ENCODE peak calls at places on chromosomes 12 and 14, in five cellular contexts. L is cardiac fibroblast; W is HFF-Myc; F is CD8-positive, alpha-beta T cell; M is astrocyte of the spinal cord. S is an unnamed sample.

GRCh38 chr12:10182662-10183061 is 3.8 kb downstream of the TMEM52B start:
- DNase-seq in M (peak), L (peak), W (no peak), F (no peak), S (peak)

GRCh38 chr12:75177997-75178396 is 31.6 kb downstream of the KCNC2 start:
- DNase-seq in M (peak), W (peak), F (no peak), L (peak), S (peak)

GRCh38 chr14:96754845-96755184 is 42.4 kb upstream of the VRK1 start:
- DNase-seq in L (no peak), M (no peak), W (peak), F (no peak), S (no peak)

GRCh38 chr12:62299617-62300016 is 39.4 kb downstream of the USP15 start:
- DNase-seq in W (no peak), L (no peak), F (no peak), M (no peak), S (no peak)

GRCh38 chr12:48770756-48771155 is 18.1 kb downstream of the ADCY6 start:
- DNase-seq in W (no peak), M (no peak), L (no peak), F (no peak), S (no peak)

GRCh38 chr14:104876251-104876699 is 11.2 kb downstream of the CEP170B start:
- DNase-seq in M (no peak), F (peak), L (peak), W (no peak), S (no peak)

GRCh38 chr12:127559349-127560040 is 707.5 kb upstream of the TMEM132C start:
- DNase-seq in F (peak), W (peak), L (peak), M (peak), S (peak)

GRCh38 chr14:92653162-92653651 is 95.2 kb downstream of the LGMN start:
- DNase-seq in W (no peak), F (no peak), M (no peak), L (no peak), S (no peak)

GRCh38 chr14:58755026-58755929 is 117.5 kb downstream of the DACT1 start:
- DNase-seq in W (no peak), M (no peak), F (no peak), L (peak), S (no peak)

GRCh38 chr12:75717902-75718301 is 206.5 kb upstream of the KRR1 start:
- DNase-seq in W (no peak), M (no peak), L (no peak), F (no peak), S (no peak)

GRCh38 chr14:67641902-67642749 is 22.4 kb downstream of the ARG2 start:
- DNase-seq in L (no peak), F (no peak), M (no peak), W (no peak), S (no peak)

GRCh38 chr12:93990832-93991748 is 157.3 kb upstream of the PLXNC1 start:
- DNase-seq in W (no peak), F (no peak), L (peak), M (peak), S (no peak)

GRCh38 chr12:50222275-50222783 is 55.2 kb upstream of the CERS5 start:
- DNase-seq in W (peak), L (peak), M (peak), F (no peak), S (peak)

GRCh38 chr12:8697476-8698131 is at the start of gene RIMKLB:
- DNase-seq in L (peak), M (peak), F (peak), W (no peak), S (no peak)

GRCh38 chr12:92784356-92784755 is 81.6 kb downstream of the PLEKHG7 start:
- DNase-seq in F (no peak), W (peak), L (no peak), M (peak), S (no peak)

DNA sequence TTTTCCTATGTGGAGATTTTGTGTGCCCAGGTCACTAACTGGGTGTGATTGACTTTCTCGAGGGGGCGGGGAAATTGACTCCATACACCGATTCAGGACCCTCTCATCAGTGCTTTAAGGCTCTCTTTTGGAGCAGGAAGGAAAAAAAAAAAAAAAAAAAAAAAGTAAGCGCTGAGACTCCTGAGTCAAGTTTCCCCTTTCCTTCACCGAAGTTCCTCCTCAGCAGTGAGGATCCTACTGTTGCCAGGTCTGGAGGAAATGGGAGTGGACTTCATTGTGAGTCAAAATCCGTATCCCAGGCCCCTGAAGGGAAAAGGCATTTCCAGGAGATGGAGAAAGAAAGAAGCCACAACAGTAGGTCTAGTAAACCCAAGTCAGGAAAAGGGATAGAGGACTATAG is 1.4 kb downstream of the PPFIBP1 start:
- DNase-seq in F (no peak), L (peak), M (peak), W (no peak), S (peak)
- H3K4me3 ChIP-seq in F (no peak), L (peak), M (peak), W (peak), S (peak)

DNA sequence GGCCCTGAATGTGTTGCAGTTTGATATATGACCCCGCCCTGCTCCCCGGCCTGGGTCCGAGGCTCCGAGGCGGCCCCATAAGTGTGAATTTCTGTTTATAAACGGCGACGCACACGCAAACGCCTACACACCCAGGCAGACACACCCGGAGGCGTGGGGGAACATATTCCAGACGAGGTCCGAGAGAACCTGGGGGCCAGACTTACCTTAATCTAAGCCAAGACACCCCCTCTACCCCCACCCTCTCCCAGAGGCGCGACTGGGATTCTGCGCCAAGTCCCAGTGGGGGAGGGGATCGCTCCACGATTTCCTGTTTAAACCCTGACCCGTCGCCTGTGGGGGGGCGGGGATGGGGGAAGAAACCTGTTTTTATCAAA is 9.6 kb upstream of the HOXC6 start:
- DNase-seq in W (no peak), F (no peak), M (no peak), L (no peak), S (no peak)
- H3K4me3 ChIP-seq in W (peak), F (no peak), M (peak), L (no peak), S (peak)

GRCh38 chr12:47704719-47705118 is 1.1 kb downstream of the RPAP3 start:
- DNase-seq in M (no peak), L (no peak), W (no peak), F (no peak), S (no peak)
- H3K4me3 ChIP-seq in M (peak), L (peak), W (peak), F (peak), S (peak)

DNA sequence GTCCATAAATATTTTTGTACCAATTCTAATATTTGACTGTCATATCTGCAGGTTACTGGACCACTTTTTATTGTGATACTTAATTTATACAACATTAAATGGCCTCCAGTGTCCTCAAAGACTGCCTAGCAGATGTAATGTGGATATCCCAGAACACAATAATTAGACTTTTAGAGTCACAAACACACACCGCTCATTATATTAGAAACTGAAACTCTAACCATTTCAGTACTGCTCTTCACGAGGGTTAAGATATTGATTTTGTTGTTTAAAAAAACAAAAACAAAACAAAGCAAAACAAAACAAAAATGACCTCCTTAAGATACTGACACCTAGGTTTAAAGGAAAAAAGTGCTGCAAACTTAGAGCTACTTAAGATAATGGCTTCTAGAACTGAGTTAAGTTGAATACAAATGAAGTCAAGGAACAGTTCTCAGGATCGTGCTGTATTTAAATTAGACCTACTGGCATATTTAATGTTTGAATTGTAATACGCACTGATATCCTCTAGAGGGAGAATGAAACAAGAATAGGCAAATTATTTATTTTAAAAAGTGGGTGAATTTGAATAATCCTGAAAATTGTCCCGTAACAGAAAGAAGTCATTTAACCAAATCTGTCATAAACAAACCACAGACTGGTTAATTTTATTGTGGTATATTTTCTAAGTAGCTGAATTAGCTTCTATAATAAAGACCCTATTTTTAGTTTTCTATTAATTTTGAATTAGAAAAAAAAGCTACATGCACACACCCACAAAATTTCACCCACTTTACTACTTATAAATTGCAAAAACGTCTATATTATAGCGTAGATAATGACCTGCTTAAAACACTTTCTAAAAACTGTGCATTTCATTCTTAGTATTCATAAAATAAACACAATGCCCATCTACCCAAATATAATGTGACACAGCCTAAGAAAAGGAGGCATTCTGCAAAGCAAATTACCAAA is 395.2 kb upstream of the DCN start:
- DNase-seq in F (no peak), L (peak), W (peak), M (peak), S (no peak)
- H3K4me3 ChIP-seq in F (peak), L (peak), W (no peak), M (no peak), S (peak)

GRCh38 chr14:49623941-49624806 is 3.6 kb downstream of the MGAT2 start:
- DNase-seq in L (peak), M (no peak), F (no peak), W (no peak), S (no peak)

GRCh38 chr14:49622022-49622607 is 1.5 kb downstream of the MGAT2 start:
- DNase-seq in W (no peak), L (no peak), F (no peak), M (no peak), S (no peak)

GRCh38 chr14:49621114-49621881 is 699 bp downstream of the MGAT2 start:
- DNase-seq in L (peak), M (no peak), F (peak), W (no peak), S (no peak)

GRCh38 chr14:49620182-49621113 is at the start of the genes MGAT2 and RPL36AL:
- DNase-seq in M (peak), W (peak), L (peak), F (peak), S (peak)

DNA sequence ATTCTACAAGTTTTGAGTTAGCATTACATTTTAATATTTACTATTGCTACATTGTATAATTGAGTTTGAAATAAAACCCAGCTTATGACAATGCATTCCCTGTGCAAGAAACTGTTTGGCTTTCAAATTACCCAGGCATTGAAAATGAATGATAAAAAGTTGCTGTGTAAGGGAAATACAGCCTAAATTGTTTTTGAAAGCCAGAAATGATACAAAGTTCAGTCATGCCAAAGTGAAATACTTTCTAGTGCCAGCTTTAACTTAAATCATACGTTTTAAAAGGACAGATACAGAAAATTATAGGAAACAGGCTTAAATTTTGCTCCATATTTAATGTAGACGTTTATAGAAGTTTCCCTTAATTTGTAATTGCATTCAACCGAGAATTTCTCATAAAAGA is 2.8 kb downstream of the MGAT2 start:
- DNase-seq in M (no peak), L (no peak), W (no peak), F (no peak), S (no peak)
- H3K4me3 ChIP-seq in M (no peak), L (no peak), W (peak), F (no peak), S (peak)

GRCh38 chr14:69880851-69881250 is 1.6 kb downstream of the SMOC1 start:
- DNase-seq in F (no peak), M (no peak), W (no peak), L (no peak), S (no peak)

GRCh38 chr14:69882915-69883314 is 3.7 kb downstream of the SMOC1 start:
- DNase-seq in M (no peak), F (no peak), W (no peak), L (no peak), S (no peak)

GRCh38 chr14:69879175-69880047 is at the start of gene SMOC1:
- DNase-seq in W (no peak), L (peak), F (no peak), M (peak), S (no peak)

GRCh38 chr14:69880051-69880487 is 853 bp downstream of the SMOC1 start:
- DNase-seq in L (no peak), F (no peak), W (no peak), M (no peak), S (no peak)

DNA sequence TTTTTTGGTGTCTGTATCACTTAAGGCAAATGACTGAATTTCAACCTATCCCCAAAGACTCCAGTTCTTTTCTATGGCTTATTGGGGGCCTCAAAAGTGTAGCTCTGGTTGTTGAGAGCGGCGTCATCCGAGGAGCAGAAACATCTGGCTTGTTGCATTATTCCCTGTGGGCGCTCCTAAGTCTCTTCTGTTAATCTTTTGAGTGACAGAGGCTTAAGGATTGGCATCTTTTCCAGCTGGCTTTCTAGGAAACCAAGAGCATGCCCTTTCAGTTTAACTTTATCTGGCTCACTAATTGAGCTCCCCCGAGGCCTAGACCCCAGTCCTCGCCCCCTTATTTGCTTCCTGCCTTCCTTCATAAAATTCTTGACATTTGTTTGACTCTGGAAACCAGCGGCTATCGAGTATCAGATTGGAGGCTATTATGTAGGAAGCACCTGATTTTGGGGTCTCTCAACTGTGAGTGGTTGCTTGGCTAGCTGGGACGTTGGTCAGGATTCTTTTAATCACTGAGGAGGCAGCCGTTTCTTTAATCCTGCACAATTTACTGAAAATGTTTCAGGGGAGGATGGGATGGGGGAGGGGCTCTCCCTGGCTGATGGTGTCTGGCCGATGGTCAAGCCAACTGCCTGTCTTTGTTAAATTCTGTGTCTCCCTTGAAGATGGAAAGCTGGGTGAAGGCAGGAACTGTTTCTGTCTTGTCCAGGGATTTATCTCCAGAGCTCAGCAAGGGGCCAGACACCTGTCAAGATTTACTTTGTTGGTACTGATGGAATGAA is 3.1 kb downstream of the SMOC1 start:
- DNase-seq in W (no peak), F (no peak), L (no peak), M (no peak), S (no peak)
- H3K4me3 ChIP-seq in W (no peak), F (no peak), L (no peak), M (no peak), S (peak)

GRCh38 chr12:47746523-47746922 is 12.2 kb downstream of the RAPGEF3 start:
- DNase-seq in M (no peak), W (no peak), L (no peak), F (no peak), S (no peak)
- H3K4me3 ChIP-seq in M (no peak), W (no peak), L (no peak), F (no peak), S (no peak)

DNA sequence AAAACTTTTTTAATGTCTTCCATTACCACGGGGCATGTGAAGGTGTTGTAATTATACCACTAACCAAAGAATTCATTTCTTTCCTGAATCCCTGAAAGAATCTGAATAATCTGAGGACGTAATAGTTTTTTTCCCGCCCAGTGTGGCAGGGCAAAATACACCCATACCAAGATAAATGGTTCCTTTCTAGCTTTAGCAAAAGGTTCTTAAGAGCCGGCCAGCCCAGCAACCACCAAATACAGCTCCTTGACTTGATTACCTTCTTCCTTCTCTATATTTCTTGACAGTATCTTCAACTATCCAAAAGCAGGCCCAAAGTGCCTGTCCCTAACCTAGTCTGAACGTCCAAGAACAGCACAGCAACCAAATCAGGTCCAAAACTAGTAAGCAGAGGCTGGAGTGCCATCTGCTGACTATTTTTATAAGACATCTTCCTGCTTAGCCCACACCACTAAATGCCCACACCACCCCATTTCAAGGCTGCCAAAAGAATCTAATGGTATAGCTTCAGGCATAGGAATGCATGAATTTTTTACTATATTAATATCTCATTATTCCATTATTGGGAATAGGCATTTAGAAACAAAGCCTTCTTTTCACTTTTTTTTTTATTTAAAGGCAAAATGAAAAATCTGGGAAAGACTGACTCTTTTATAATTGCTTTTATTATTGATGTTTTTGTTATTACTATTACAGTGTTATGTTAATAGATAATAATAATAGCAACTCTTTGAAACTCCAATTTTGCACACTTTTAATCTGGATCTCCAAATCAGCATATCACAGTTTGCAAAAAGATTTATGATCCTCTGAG is 524.4 kb downstream of the MED13L start:
- DNase-seq in F (no peak), M (peak), W (peak), L (peak), S (peak)
- H3K4me3 ChIP-seq in F (no peak), M (no peak), W (no peak), L (no peak), S (no peak)

GRCh38 chr14:56899829-56900228 is 89.5 kb upstream of the OTX2 start:
- DNase-seq in F (no peak), M (no peak), L (no peak), W (no peak), S (no peak)

GRCh38 chr14:56903304-56904021 is 93.2 kb upstream of the OTX2 start:
- DNase-seq in W (no peak), M (no peak), L (no peak), F (no peak), S (no peak)

GRCh38 chr14:56902413-56902812 is 92.1 kb upstream of the OTX2 start:
- DNase-seq in W (no peak), F (no peak), M (no peak), L (no peak), S (no peak)

GRCh38 chr14:56905282-56905681 is 95.0 kb upstream of the OTX2 start:
- DNase-seq in W (no peak), L (no peak), F (no peak), M (no peak), S (no peak)
- H3K4me3 ChIP-seq in W (no peak), L (no peak), F (no peak), M (no peak), S (no peak)

DNA sequence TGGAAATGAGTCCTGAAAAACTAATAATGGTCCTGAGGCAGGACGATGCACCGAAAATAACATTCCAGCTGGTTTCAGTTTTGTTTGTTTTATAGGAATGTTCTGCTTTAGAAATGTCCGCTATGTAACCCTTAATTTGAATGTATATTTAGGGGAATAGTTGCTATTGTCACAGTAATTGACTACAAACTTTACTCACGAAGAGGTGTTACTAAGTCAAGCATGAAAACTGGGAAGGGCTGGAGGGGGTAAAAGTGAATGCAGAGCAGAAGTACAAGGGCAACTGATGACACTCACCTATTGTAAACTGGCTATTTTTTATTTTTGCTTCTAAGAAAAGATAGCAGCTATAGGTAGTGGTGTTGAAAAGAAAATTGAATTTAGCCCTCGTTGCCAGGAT is 230.7 kb upstream of the SYT10 start:
- DNase-seq in F (no peak), W (no peak), L (no peak), M (no peak), S (no peak)
- H3K4me3 ChIP-seq in F (no peak), W (no peak), L (no peak), M (no peak), S (no peak)

S was measured in skeletal muscle cell.